ENCODE peak calls at places on chromosome 13, in four cellular contexts. One of them, this sample, is unnamed.

GRCh38 chr13:114017966-114018365 is 44.1 kb upstream of the C13orf46 start:
- DNase-seq in cardiac muscle cell: no peak
- DNase-seq in HCT116: no peak
- DNase-seq in cardiac fibroblast: no peak
- DNase-seq in this sample: no peak

GRCh38 chr13:43377955-43378354 is 354.6 kb downstream of the DNAJC15 start:
- DNase-seq in HCT116: no peak
- DNase-seq in cardiac fibroblast: peak; percentile 85
- DNase-seq in cardiac muscle cell: peak; percentile 40
- DNase-seq in this sample: no peak

GRCh38 chr13:97316390-97316789 is 94.3 kb downstream of the MBNL2 start:
- DNase-seq in HCT116: no peak
- DNase-seq in cardiac fibroblast: no peak
- DNase-seq in cardiac muscle cell: no peak
- DNase-seq in this sample: no peak

GRCh38 chr13:111503376-111503775 is 182.9 kb downstream of the TEX29 start:
- DNase-seq in cardiac muscle cell: no peak
- DNase-seq in HCT116: no peak
- DNase-seq in cardiac fibroblast: no peak
- DNase-seq in this sample: no peak

GRCh38 chr13:29479716-29480492 is 115.6 kb downstream of the SLC7A1 start:
- DNase-seq in cardiac muscle cell: peak; percentile 15
- DNase-seq in HCT116: no peak
- DNase-seq in cardiac fibroblast: peak; percentile 31
- DNase-seq in this sample: no peak

GRCh38 chr13:46712524-46712923 is 84.4 kb downstream of the ESD start:
- DNase-seq in cardiac muscle cell: no peak
- DNase-seq in cardiac fibroblast: no peak
- DNase-seq in HCT116: no peak
- DNase-seq in this sample: no peak

GRCh38 chr13:97851269-97851668 is 102.2 kb upstream of the IPO5 start:
- DNase-seq in cardiac muscle cell: peak; percentile 20
- DNase-seq in HCT116: no peak
- DNase-seq in cardiac fibroblast: no peak
- DNase-seq in this sample: no peak

GRCh38 chr13:80297094-80297493 is 43.8 kb downstream of the SPRY2 start:
- DNase-seq in cardiac fibroblast: no peak
- DNase-seq in HCT116: no peak
- DNase-seq in cardiac muscle cell: no peak
- DNase-seq in this sample: no peak

GRCh38 chr13:95191821-95192220 is 109.4 kb downstream of the ABCC4 start:
- DNase-seq in HCT116: peak; percentile 45
- DNase-seq in cardiac muscle cell: peak; percentile 89
- DNase-seq in cardiac fibroblast: peak; percentile 85
- DNase-seq in this sample: peak; percentile 31

GRCh38 chr13:38228322-38228721 is 121.3 kb upstream of the UFM1 start:
- DNase-seq in cardiac muscle cell: no peak
- DNase-seq in HCT116: no peak
- DNase-seq in cardiac fibroblast: no peak
- DNase-seq in this sample: no peak

GRCh38 chr13:24149306-24150032 is 11.1 kb upstream of the SPATA13 start:
- DNase-seq in cardiac muscle cell: peak; percentile 75
- DNase-seq in cardiac fibroblast: peak; percentile 68
- DNase-seq in HCT116: no peak
- DNase-seq in this sample: no peak

GRCh38 chr13:96091164-96091931 is 1.4 kb downstream of the HS6ST3 start:
- DNase-seq in cardiac fibroblast: peak; percentile 22
- DNase-seq in HCT116: no peak
- DNase-seq in cardiac muscle cell: peak; percentile 7
- DNase-seq in this sample: no peak

GRCh38 chr13:112132142-112132541 is 65.2 kb downstream of the SOX1 start:
- DNase-seq in cardiac muscle cell: no peak
- DNase-seq in cardiac fibroblast: no peak
- DNase-seq in HCT116: no peak
- DNase-seq in this sample: no peak

GRCh38 chr13:64810701-64811258 is 2419.4 kb downstream of the PCDH9 start:
- DNase-seq in cardiac fibroblast: peak; percentile 63
- DNase-seq in HCT116: no peak
- DNase-seq in cardiac muscle cell: peak; percentile 11
- DNase-seq in this sample: no peak

GRCh38 chr13:111661052-111661451 is 340.6 kb downstream of the TEX29 start:
- DNase-seq in cardiac muscle cell: no peak
- DNase-seq in HCT116: no peak
- DNase-seq in cardiac fibroblast: no peak
- DNase-seq in this sample: no peak

GRCh38 chr13:26498524-26499208 is 58.8 kb upstream of the WASF3 start:
- DNase-seq in HCT116: no peak
- DNase-seq in cardiac muscle cell: peak; percentile 22
- DNase-seq in cardiac fibroblast: peak; percentile 60
- DNase-seq in this sample: no peak

GRCh38 chr13:59946924-59947323 is 216.8 kb downstream of the DIAPH3 start:
- DNase-seq in HCT116: no peak
- DNase-seq in cardiac muscle cell: peak; percentile 45
- DNase-seq in cardiac fibroblast: peak; percentile 9
- DNase-seq in this sample: no peak

GRCh38 chr13:23427342-23428182 is 5.9 kb downstream of the SACS start:
- DNase-seq in cardiac muscle cell: peak; percentile 85
- DNase-seq in HCT116: no peak
- DNase-seq in cardiac fibroblast: peak; percentile 90
- DNase-seq in this sample: peak; percentile 82

GRCh38 chr13:67023088-67023893 is 206.8 kb downstream of the PCDH9 start:
- DNase-seq in HCT116: no peak
- DNase-seq in cardiac muscle cell: peak; percentile 96
- DNase-seq in cardiac fibroblast: peak; percentile 87
- DNase-seq in this sample: peak; percentile 20

GRCh38 chr13:112760931-112761330 is 71.1 kb downstream of the ATP11A start:
- DNase-seq in HCT116: no peak
- DNase-seq in cardiac fibroblast: no peak
- DNase-seq in cardiac muscle cell: no peak
- DNase-seq in this sample: no peak

GRCh38 chr13:40377783-40378182 is 288.7 kb downstream of the FOXO1 start:
- DNase-seq in HCT116: no peak
- DNase-seq in cardiac fibroblast: peak; percentile 28
- DNase-seq in cardiac muscle cell: peak; percentile 80
- DNase-seq in this sample: no peak

GRCh38 chr13:47829684-47830083 is 171.4 kb downstream of the SUCLA2 start:
- DNase-seq in cardiac muscle cell: peak; percentile 59
- DNase-seq in cardiac fibroblast: peak; percentile 14
- DNase-seq in HCT116: no peak
- DNase-seq in this sample: no peak

GRCh38 chr13:76552807-76553206 is 333.4 kb downstream of the KCTD12 start:
- DNase-seq in cardiac muscle cell: no peak
- DNase-seq in cardiac fibroblast: peak; percentile 25
- DNase-seq in HCT116: no peak
- DNase-seq in this sample: no peak

GRCh38 chr13:93744886-93745285 is 518.3 kb downstream of the GPC6 start:
- DNase-seq in cardiac muscle cell: no peak
- DNase-seq in cardiac fibroblast: no peak
- DNase-seq in HCT116: no peak
- DNase-seq in this sample: no peak

GRCh38 chr13:51330741-51331140 is 8.8 kb upstream of the SERPINE3 start:
- DNase-seq in cardiac muscle cell: peak; percentile 73
- DNase-seq in HCT116: no peak
- DNase-seq in cardiac fibroblast: peak; percentile 60
- DNase-seq in this sample: no peak

GRCh38 chr13:20616059-20616797 is 49.3 kb downstream of the IFT88 start:
- DNase-seq in cardiac fibroblast: peak; percentile 92
- DNase-seq in HCT116: no peak
- DNase-seq in cardiac muscle cell: peak; percentile 51
- DNase-seq in this sample: peak; percentile 59

GRCh38 chr13:91346062-91346461 is 1.4 kb upstream of the MIR17HG start:
- DNase-seq in cardiac muscle cell: no peak
- DNase-seq in HCT116: no peak
- DNase-seq in cardiac fibroblast: no peak
- DNase-seq in this sample: no peak

GRCh38 chr13:58437436-58437835 is 805.9 kb downstream of the PCDH17 start:
- DNase-seq in HCT116: no peak
- DNase-seq in cardiac fibroblast: no peak
- DNase-seq in cardiac muscle cell: no peak
- DNase-seq in this sample: no peak

GRCh38 chr13:28415994-28416411 is 78.9 kb downstream of the FLT1 start:
- DNase-seq in HCT116: peak; percentile 1
- DNase-seq in cardiac fibroblast: no peak
- DNase-seq in cardiac muscle cell: no peak
- DNase-seq in this sample: no peak

GRCh38 chr13:22793598-22794134 is 387.1 kb upstream of the SGCG start:
- DNase-seq in cardiac fibroblast: no peak
- DNase-seq in HCT116: peak; percentile 84
- DNase-seq in cardiac muscle cell: no peak
- DNase-seq in this sample: no peak

GRCh38 chr13:109666656-109667448 is 119.5 kb downstream of the IRS2 start:
- DNase-seq in cardiac fibroblast: peak; percentile 62
- DNase-seq in HCT116: no peak
- DNase-seq in cardiac muscle cell: peak; percentile 49
- DNase-seq in this sample: no peak

GRCh38 chr13:112978561-112979405 is 9.8 kb downstream of the MCF2L start:
- DNase-seq in HCT116: no peak
- DNase-seq in cardiac muscle cell: no peak
- DNase-seq in cardiac fibroblast: no peak
- DNase-seq in this sample: peak; percentile 2

GRCh38 chr13:50415428-50415827 is 400.2 kb downstream of the KCNRG start:
- DNase-seq in HCT116: no peak
- DNase-seq in cardiac fibroblast: peak; percentile 27
- DNase-seq in cardiac muscle cell: peak; percentile 25
- DNase-seq in this sample: no peak

GRCh38 chr13:34523401-34523800 is 418.7 kb upstream of the NBEA start:
- DNase-seq in cardiac muscle cell: no peak
- DNase-seq in HCT116: no peak
- DNase-seq in cardiac fibroblast: no peak
- DNase-seq in this sample: no peak
- TF ChIP-seq CTCF in cardiac muscle cell: no peak
- TF ChIP-seq CTCF in HCT116: no peak
- TF ChIP-seq CTCF in cardiac fibroblast: no peak
- TF ChIP-seq CTCF in this sample: no peak

DNA sequence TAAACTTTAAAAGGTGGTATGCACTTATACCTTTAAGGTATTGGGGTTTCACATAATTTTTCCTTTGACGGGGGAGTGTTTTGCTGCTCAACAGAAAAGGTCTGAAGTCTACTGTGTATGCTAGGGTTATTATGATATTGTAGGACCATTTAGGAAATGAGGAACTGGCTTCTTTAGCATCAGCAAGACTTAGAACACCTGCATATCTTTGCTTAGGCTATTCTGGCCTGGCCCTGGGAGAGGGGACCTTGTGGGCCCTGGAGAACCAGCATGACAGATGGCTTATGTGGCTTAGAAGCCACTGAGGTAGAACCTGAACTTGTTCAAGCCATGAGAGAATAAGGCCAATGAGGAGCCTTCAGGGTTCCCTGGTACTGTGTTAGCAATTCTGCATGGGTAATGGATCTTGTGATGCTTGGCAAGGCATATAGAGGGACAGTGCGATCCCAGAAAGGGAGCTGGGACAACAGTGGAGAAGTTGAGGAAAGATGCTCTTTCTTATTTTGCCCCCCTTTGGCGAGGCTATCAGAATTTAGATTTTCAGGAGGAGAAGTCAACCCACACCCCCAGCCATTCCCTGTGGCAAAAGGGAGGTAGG is 4.3 kb downstream of the RGCC start:
- DNase-seq in cardiac muscle cell: no peak
- DNase-seq in HCT116: no peak
- DNase-seq in cardiac fibroblast: no peak
- DNase-seq in this sample: no peak
- H3K4me3 ChIP-seq in cardiac muscle cell: no peak overlapping the region
- H3K4me3 ChIP-seq in HCT116: no peak overlapping the region
- H3K4me3 ChIP-seq in cardiac fibroblast: peak overlapping the region; percentile 2
- H3K4me3 ChIP-seq in this sample: no peak overlapping the region

DNA sequence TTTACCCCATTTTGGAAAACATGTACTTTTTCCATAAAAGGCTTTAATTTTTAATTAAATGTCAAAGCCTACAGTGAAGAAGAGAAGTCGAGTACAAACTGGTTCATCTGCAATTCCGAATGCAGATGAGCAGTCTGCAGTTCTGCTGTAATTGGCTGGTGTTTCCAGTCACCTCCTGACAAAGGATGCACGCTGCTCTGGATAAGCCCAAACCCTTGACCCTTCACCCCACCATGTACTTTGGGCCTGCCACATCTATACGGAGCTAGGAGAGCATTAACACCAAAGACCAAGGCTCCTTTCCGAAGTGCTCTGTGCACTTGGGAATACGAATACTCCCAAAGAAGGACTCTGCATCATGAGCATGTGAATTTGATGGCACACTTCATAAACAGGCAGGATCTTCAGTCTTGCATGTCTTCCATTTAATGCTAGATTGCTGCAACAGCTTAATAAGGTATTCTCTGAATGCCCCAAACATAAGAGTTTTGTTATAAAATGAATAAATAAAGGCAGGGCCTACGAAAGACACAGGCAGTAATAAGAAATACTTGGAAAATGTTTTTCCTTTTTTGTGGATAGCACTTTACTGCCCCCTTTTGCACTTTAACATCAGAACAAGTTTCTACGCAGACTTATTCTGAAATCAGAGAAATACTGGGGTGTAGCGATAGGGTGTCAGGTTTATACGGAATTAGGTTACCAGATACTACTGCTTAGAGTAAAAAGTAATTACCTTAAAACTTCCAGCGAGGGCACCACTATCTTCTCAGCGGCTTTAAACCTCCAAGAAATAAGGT is 15.1 kb downstream of the EFNB2 start:
- DNase-seq in cardiac fibroblast: peak; percentile 61
- DNase-seq in cardiac muscle cell: peak; percentile 60
- DNase-seq in HCT116: no peak
- DNase-seq in this sample: no peak
- TF ChIP-seq CTCF in cardiac fibroblast: peak; percentile 41
- TF ChIP-seq CTCF in cardiac muscle cell: peak; percentile 53
- TF ChIP-seq CTCF in HCT116: no peak
- TF ChIP-seq CTCF in this sample: peak; percentile 29

DNA sequence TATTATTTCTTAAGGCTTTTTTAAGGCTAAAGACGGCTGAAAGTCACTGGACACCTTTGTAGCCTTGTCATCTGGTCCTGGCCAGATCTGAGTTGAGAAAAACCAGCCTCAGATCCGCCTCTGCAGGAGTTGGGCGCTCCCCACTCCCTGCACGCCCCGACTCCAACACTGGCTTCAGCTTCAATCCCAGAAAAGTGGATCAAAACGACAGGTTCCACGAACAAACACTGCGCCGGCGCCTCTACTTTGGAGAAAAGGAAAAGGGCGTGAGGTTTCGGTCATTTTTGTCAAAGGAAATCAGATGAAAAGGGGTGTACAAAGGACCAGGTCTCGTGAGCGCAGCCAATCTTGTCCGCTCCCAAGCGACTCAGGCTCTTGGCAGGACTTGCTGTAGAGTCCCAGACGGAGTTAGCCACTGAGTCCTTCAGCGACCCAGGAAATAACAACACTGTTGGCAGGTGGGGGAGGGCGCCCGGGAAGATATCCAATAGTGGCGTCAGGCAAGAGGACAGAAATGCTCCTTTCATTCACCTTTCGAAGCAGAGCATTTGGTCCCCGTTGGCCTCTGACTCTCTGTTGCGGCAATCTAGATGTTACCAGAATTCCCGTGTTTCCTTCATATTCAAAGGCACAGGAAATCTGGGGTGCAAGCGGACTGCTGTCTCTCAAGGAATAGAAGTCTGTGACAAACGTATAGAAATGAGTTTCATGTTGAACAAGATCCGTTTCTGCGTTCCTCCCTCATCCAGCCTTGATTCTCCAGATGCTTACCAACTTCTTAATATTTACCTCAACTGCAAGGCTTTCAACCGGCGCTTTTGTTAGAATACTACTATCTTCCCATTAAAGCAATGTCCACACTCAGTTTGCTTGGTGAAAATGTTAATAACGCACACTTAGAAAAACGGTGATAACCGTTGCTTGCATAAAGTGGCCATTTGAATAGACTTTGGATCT is 1.8 kb upstream of the CCNA1 start:
- DNase-seq in cardiac muscle cell: peak; percentile 23
- DNase-seq in HCT116: no peak
- DNase-seq in cardiac fibroblast: peak; percentile 65
- DNase-seq in this sample: no peak
- H3K4me3 ChIP-seq in cardiac muscle cell: no peak overlapping the region
- H3K4me3 ChIP-seq in HCT116: no peak overlapping the region
- H3K4me3 ChIP-seq in cardiac fibroblast: peak overlapping the region; percentile 63
- H3K4me3 ChIP-seq in this sample: no peak overlapping the region